ENCODE peak calls at places on chromosome 17, in five cellular contexts. U, Y, I, F and Q are unnamed samples. For H3K4me1, the result is how much of the 10 kb centered on the place peaks cover.

GRCh38 chr17:17375826-17376225 is 72.7 kb downstream of the NT5M start:
- DNase-seq in Y (no peak), F (no peak), U (no peak), I (no peak), Q (no peak)

GRCh38 chr17:43608313-43608712 is 53.4 kb downstream of the MEOX1 start:
- DNase-seq in F (peak), I (no peak), U (no peak), Y (no peak), Q (peak)

GRCh38 chr17:45284176-45285140 is 22.6 kb upstream of the SPATA32 start:
- DNase-seq in Y (peak), F (peak), U (no peak), I (peak), Q (no peak)

GRCh38 chr17:16361874-16362273 is 8.6 kb upstream of the CENPV start:
- DNase-seq in F (no peak), I (no peak), U (no peak), Y (no peak), Q (no peak)

GRCh38 chr17:57668332-57668731 is 76.8 kb downstream of the CCDC182 start:
- DNase-seq in Y (no peak), U (peak), I (no peak), F (no peak), Q (no peak)

GRCh38 chr17:48477235-48477634 is 47.2 kb upstream of the SKAP1 start:
- DNase-seq in F (no peak), Y (no peak), I (no peak), U (no peak), Q (no peak)

GRCh38 chr17:52895272-52895671 is 736.8 kb upstream of the CA10 start:
- DNase-seq in F (no peak), U (no peak), I (no peak), Y (no peak), Q (no peak)

GRCh38 chr17:70687421-70687820 is 518.1 kb downstream of the KCNJ2 start:
- DNase-seq in F (no peak), Y (no peak), I (no peak), U (no peak), Q (no peak)

GRCh38 chr17:82874011-82874835 is 34.4 kb upstream of the ZNF750 start:
- DNase-seq in Y (no peak), I (no peak), F (peak), U (no peak), Q (no peak)

GRCh38 chr17:53420035-53420641 is 402.6 kb upstream of the KIF2B start:
- DNase-seq in F (peak), I (no peak), Y (no peak), U (no peak), Q (no peak)

GRCh38 chr17:35479271-35479670 is 30.7 kb upstream of the SLFN13 start:
- DNase-seq in I (no peak), Y (no peak), U (no peak), F (no peak), Q (no peak)

GRCh38 chr17:55769625-55770000 is 18.8 kb downstream of the PCTP start:
- DNase-seq in F (peak), U (no peak), I (no peak), Y (no peak), Q (peak)

GRCh38 chr17:75077490-75078096 is 10.2 kb upstream of the SLC16A5 start:
- DNase-seq in Y (no peak), I (peak), F (no peak), U (no peak), Q (no peak)

GRCh38 chr17:31226373-31226772 is 70.7 kb downstream of the OMG start:
- DNase-seq in Y (no peak), U (no peak), F (no peak), I (no peak), Q (no peak)

GRCh38 chr17:36933174-36934143 is 3.8 kb upstream of the LHX1 start:
- DNase-seq in Y (peak), U (peak), F (no peak), I (peak), Q (no peak)

GRCh38 chr17:64221679-64222078 is 41.4 kb downstream of the TEX2 start:
- DNase-seq in I (no peak), Y (no peak), U (no peak), F (no peak), Q (no peak)

GRCh38 chr17:34613064-34614019 is 34.0 kb downstream of the TMEM132E start:
- DNase-seq in U (peak), Y (peak), F (no peak), I (no peak), Q (no peak)

GRCh38 chr17:80060629-80061028 is 24.2 kb downstream of the CCDC40 start:
- DNase-seq in U (no peak), I (no peak), F (no peak), Y (no peak), Q (no peak)

GRCh38 chr17:82065193-82065637 is 389 bp downstream of the DUS1L start:
- DNase-seq in Y (no peak), I (no peak), F (peak), U (no peak), Q (peak)

GRCh38 chr17:48236681-48237134 is 129.1 kb downstream of the SNX11 start:
- DNase-seq in I (no peak), U (no peak), Y (no peak), F (peak), Q (peak)

GRCh38 chr17:64687376-64687775 is 25.3 kb upstream of the SMURF2 start:
- DNase-seq in I (no peak), F (no peak), Y (no peak), U (no peak), Q (no peak)

GRCh38 chr17:61058066-61058465 is 341.6 kb upstream of the TBX2 start:
- DNase-seq in I (no peak), Y (no peak), U (no peak), F (no peak), Q (no peak)

GRCh38 chr17:66715076-66715675 is 119.7 kb upstream of the CACNG5 start:
- DNase-seq in Y (no peak), U (no peak), I (peak), F (no peak), Q (no peak)

GRCh38 chr17:17842111-17842876 is 5.5 kb upstream of the SREBF1 start:
- DNase-seq in F (no peak), U (no peak), I (no peak), Y (no peak), Q (no peak)

GRCh38 chr17:55265434-55266021 is 768 bp downstream of the HLF start:
- DNase-seq in U (peak), I (no peak), F (no peak), Y (peak), Q (no peak)

GRCh38 chr17:33463887-33464286 is 170.8 kb upstream of the ASIC2 start:
- DNase-seq in F (peak), Y (no peak), I (peak), U (no peak), Q (no peak)

GRCh38 chr17:45077643-45078042 is 16.5 kb downstream of the NMT1 start:
- DNase-seq in F (no peak), I (no peak), Y (no peak), U (no peak), Q (no peak)

GRCh38 chr17:17748179-17748578 is 66.9 kb downstream of the RAI1 start:
- DNase-seq in U (no peak), I (no peak), F (no peak), Y (no peak), Q (no peak)

GRCh38 chr17:50630524-50631194 is 4.0 kb upstream of the ABCC3 start:
- DNase-seq in U (peak), F (peak), Y (peak), I (peak), Q (no peak)

GRCh38 chr17:64200080-64201042 is 62.7 kb downstream of the TEX2 start:
- DNase-seq in U (no peak), Y (no peak), F (no peak), I (no peak), Q (peak)

GRCh38 chr17:63993368-63993990 is 4.7 kb upstream of the PRR29 start:
- DNase-seq in F (no peak), U (peak), I (peak), Y (peak), Q (no peak)

GRCh38 chr17:34126496-34126895 is 128.6 kb upstream of the CCL2 start:
- DNase-seq in F (no peak), I (no peak), Y (no peak), U (no peak), Q (no peak)

GRCh38 chr17:77708049-77708448 is 250.5 kb upstream of the TNRC6C start:
- DNase-seq in U (no peak), Y (no peak), I (peak), F (no peak), Q (no peak)

GRCh38 chr17:78925234-78925633 is at the start of gene TIMP2:
- DNase-seq in I (peak), U (peak), F (no peak), Y (peak), Q (peak)

GRCh38 chr17:36849871-36850348 is 87.4 kb upstream of the LHX1 start:
- DNase-seq in Y (peak), F (peak), U (no peak), I (no peak), Q (peak)

GRCh38 chr17:59890720-59891119 is 2.0 kb downstream of the TUBD1 start:
- DNase-seq in F (peak), U (no peak), I (no peak), Y (no peak), Q (no peak)

GRCh38 chr17:74493381-74493833 is 27.0 kb downstream of the CD300A start:
- DNase-seq in U (peak), Y (peak), I (peak), F (peak), Q (peak)

GRCh38 chr17:40559016-40559853 is 6.0 kb downstream of the CCR7 start:
- DNase-seq in F (no peak), Y (no peak), I (peak), U (no peak), Q (no peak)
- H3K4me1 ChIP-seq in F (under half), Y (under half), I (under half), U (half or more), Q (under half)

DNA sequence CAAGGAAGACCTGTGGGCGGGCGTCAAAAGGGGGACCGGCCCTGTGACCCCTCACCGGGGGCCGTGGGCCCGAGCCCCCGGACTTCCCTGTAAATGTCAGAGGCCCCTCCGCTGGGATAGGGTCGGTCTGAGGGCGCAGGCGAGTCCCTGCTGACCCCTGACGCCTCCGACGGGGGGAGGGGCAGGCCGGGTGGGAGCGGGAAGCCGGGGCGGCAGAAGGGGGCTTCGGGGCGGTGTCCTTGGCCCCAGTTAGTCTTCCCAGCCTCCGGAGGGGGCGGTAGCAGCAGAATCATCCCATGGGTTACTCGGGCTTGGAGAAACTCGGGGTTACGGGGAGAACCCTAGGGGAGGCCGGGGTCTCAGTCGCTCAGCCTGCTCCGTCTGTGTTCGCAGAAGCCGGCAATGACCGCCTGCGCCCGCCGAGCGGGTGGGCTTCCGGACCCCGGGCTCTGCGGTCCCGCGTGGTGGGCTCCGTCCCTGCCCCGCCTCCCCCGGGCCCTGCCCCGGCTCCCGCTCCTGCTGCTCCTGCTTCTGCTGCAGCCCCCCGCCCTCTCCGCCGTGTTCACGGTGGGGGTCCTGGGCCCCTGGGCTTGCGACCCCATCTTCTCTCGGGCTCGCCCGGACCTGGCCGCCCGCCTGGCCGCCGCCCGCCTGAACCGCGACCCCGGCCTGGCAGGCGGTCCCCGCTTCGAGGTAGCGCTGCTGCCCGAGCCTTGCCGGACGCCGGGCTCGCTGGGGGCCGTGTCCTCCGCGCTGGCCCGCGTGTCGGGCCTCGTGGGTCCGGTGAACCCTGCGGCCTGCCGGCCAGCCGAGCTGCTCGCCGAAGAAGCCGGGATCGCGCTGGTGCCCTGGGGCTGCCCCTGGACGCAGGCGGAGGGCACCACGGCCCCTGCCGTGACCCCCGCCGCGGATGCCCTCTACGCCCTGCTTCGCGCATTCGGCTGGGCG is 505 bp downstream of the GUCY2D start:
- DNase-seq in Y (peak), F (no peak), I (peak), U (no peak), Q (no peak)
- H3K4me2 ChIP-seq in Y (peak), F (no peak), I (peak), U (no peak), Q (peak)

DNA sequence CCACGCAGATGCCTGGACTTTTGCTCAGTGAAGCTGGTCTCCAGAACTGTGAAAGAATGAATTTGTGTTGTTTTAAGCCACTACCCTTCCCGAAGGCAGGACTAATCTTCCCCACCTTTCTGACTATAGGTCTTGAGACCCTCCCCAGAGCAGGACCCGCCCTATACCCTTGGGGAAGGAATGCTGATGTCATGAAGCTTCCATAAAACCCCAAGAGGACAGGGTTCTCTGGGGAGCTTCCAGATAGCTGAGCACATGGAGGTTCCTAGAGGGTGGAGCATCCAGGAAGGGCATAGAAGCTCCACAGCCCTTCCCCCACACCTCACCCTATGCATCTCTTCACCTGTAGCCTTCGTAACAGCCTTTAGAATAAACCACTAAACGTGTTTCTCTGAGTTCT is 287.8 kb downstream of the SOX9 start:
- DNase-seq in Y (no peak), F (no peak), I (no peak), U (no peak), Q (no peak)
- H3K9ac ChIP-seq in Y (no peak), F (no peak), I (no peak), U (peak), Q (peak)

GRCh38 chr17:62597150-62597549 is 30.3 kb upstream of the MRC2 start:
- DNase-seq in Y (no peak), I (no peak), F (no peak), U (no peak), Q (no peak)
- H3K4me1 ChIP-seq in Y (under half), I (under half), F (under half), U (under half), Q (under half)